ENCODE peak calls at places on chromosomes 16 and 17, in ten cellular contexts. B is upper lobe of right lung; U is HepG2; V is naive thymus-derived CD4-positive, alpha-beta T cell; S is effector memory CD4-positive, alpha-beta T cell; X is mesendoderm; A is GM23248; G is PC-9; Q is right lobe of liver; I is pancreas. Z is an unnamed sample.
A peak's percentile ranks its signal among the peaks of the same experiment; 100 is the strongest.

GRCh38 chr16:85952197-85952596 is 53.2 kb downstream of the IRF8 start:
- DNase-seq in B (no peak), X (no peak), S (no peak), U (no peak), V (no peak), A (no peak), I (no peak), G (no peak), Q (no peak), Z (no peak)

GRCh38 chr17:50062323-50063243 is 6.7 kb downstream of the ITGA3 start:
- DNase-seq in B (peak; percentile 93), X (no peak), V (no peak), S (no peak), G (peak; percentile 99), I (peak; percentile 46), Q (no peak), A (peak; percentile 92), U (no peak), Z (peak; percentile 24)

GRCh38 chr17:35866356-35866950 is 2.2 kb downstream of the HEATR9 start:
- DNase-seq in Q (no peak), S (no peak), G (no peak), A (peak; percentile 14), X (no peak), I (no peak), B (no peak), V (no peak), U (peak; percentile 14), Z (no peak)

GRCh38 chr17:43645765-43646481 is 15.8 kb downstream of the MEOX1 start:
- DNase-seq in I (peak; percentile 23), S (no peak), U (no peak), X (no peak), Q (peak; percentile 65), A (peak; percentile 71), G (no peak), V (no peak), B (peak; percentile 84), Z (no peak)

GRCh38 chr16:14375132-14375491 is 254.9 kb downstream of the PARN start:
- DNase-seq in X (no peak), S (no peak), B (no peak), I (no peak), A (peak; percentile 28), U (no peak), Q (no peak), G (no peak), V (no peak), Z (no peak)

GRCh38 chr17:49898547-49899490 is 51.0 kb upstream of the TAC4 start:
- DNase-seq in A (peak; percentile 41), S (no peak), U (peak; percentile 66), V (no peak), G (no peak), B (no peak), Q (no peak), X (peak; percentile 88), I (no peak), Z (no peak)

GRCh38 chr17:33671493-33671892 is 378.4 kb upstream of the ASIC2 start:
- DNase-seq in V (no peak), S (no peak), G (no peak), B (no peak), I (no peak), X (no peak), U (no peak), A (no peak), Q (no peak), Z (no peak)

GRCh38 chr16:56013962-56014552 is 138.9 kb upstream of the CES5A start:
- DNase-seq in A (peak; percentile 41), B (peak; percentile 79), G (peak; percentile 52), U (peak; percentile 45), Q (peak; percentile 46), V (peak; percentile 2), S (no peak), I (peak; percentile 44), X (peak; percentile 83), Z (peak; percentile 83)

GRCh38 chr17:33435716-33436301 is 142.7 kb upstream of the ASIC2 start:
- DNase-seq in U (no peak), G (no peak), X (no peak), V (no peak), B (no peak), Q (no peak), S (no peak), I (no peak), A (peak; percentile 26), Z (peak; percentile 11)

GRCh38 chr16:89426736-89427525 is 63.4 kb downstream of the ANKRD11 start:
- DNase-seq in Q (no peak), B (no peak), V (no peak), X (no peak), S (no peak), A (peak; percentile 45), U (no peak), G (no peak), I (no peak), Z (no peak)

GRCh38 chr17:63530557-63531021 is 7.4 kb downstream of the KCNH6 start:
- DNase-seq in Q (no peak), I (no peak), X (no peak), S (no peak), A (no peak), V (no peak), U (no peak), B (no peak), G (no peak), Z (no peak)

GRCh38 chr17:14296511-14296910 is 4.4 kb upstream of the HS3ST3B1 start:
- DNase-seq in X (no peak), I (no peak), Q (no peak), A (peak; percentile 36), V (no peak), U (no peak), B (no peak), G (no peak), S (no peak), Z (no peak)

GRCh38 chr16:8858994-8859912 is 9.6 kb downstream of the CARHSP1 start:
- DNase-seq in S (no peak), A (no peak), U (no peak), X (no peak), Q (no peak), G (no peak), I (no peak), V (no peak), B (peak; percentile 40), Z (no peak)

GRCh38 chr16:2228161-2228824 is 4.9 kb downstream of the E4F1 start:
- DNase-seq in V (no peak), I (no peak), S (no peak), G (no peak), Q (peak; percentile 18), B (no peak), X (no peak), A (no peak), U (no peak), Z (no peak)

GRCh38 chr17:75689441-75689873 is 22.3 kb downstream of the SAP30BP start:
- DNase-seq in A (peak; percentile 30), S (no peak), B (no peak), G (peak; percentile 57), I (no peak), Q (no peak), X (peak; percentile 14), V (peak; percentile 85), U (no peak), Z (no peak)

GRCh38 chr17:67161573-67161972 is 83.4 kb downstream of the HELZ start:
- DNase-seq in A (no peak), V (no peak), G (no peak), Q (no peak), U (no peak), I (no peak), S (no peak), B (no peak), X (no peak), Z (no peak)
- H3K36me3 ChIP-seq in A (peaks cover 38% of the 10 kb centered on the region), V (peaks cover 15% of the 10 kb centered on the region), G (peaks cover 7% of the 10 kb centered on the region), Q (peaks cover 2% of the 10 kb centered on the region), U (peaks cover 22% of the 10 kb centered on the region), I (no peaks in the 10 kb centered on the region), S (peaks cover 47% of the 10 kb centered on the region), B (peaks cover 61% of the 10 kb centered on the region), X (peaks cover 1% of the 10 kb centered on the region), Z (peaks cover 25% of the 10 kb centered on the region)

GRCh38 chr17:7912927-7913524 is 3.1 kb downstream of the RNF227 start:
- DNase-seq in G (peak; percentile 44), U (peak; percentile 77), I (no peak), Q (no peak), S (no peak), V (peak; percentile 77), X (peak; percentile 87), B (no peak), A (peak; percentile 80), Z (peak; percentile 55)
- H3K4me1 ChIP-seq in G (no peaks in the 10 kb centered on the region), U (peaks cover 22% of the 10 kb centered on the region), I (peaks cover 6% of the 10 kb centered on the region), Q (no peaks in the 10 kb centered on the region), S (peaks cover 20% of the 10 kb centered on the region), V (peaks cover 22% of the 10 kb centered on the region), X (no peaks in the 10 kb centered on the region), B (peaks cover 22% of the 10 kb centered on the region), A (peaks cover 16% of the 10 kb centered on the region), Z (no peaks in the 10 kb centered on the region)

GRCh38 chr16:5044011-5044540 is 10.3 kb upstream of the NAGPA start:
- DNase-seq in I (no peak), B (peak; percentile 42), A (no peak), U (no peak), G (no peak), S (no peak), Q (no peak), V (no peak), X (no peak), Z (no peak)

GRCh38 chr16:5042574-5043171 is 8.9 kb upstream of the NAGPA start:
- DNase-seq in V (no peak), Q (no peak), A (peak; percentile 47), U (peak; percentile 73), B (peak; percentile 22), I (no peak), G (no peak), S (no peak), X (peak; percentile 57), Z (no peak)

GRCh38 chr16:5045499-5046115 is 11.9 kb upstream of the NAGPA start:
- DNase-seq in I (no peak), S (no peak), G (no peak), B (peak; percentile 49), V (no peak), U (no peak), X (no peak), Q (no peak), A (no peak), Z (no peak)

GRCh38 chr16:5041604-5042133 is 7.9 kb upstream of the NAGPA start:
- DNase-seq in A (peak; percentile 52), Q (no peak), X (no peak), B (no peak), S (no peak), G (peak; percentile 60), U (no peak), V (no peak), I (no peak), Z (peak; percentile 11)

DNA sequence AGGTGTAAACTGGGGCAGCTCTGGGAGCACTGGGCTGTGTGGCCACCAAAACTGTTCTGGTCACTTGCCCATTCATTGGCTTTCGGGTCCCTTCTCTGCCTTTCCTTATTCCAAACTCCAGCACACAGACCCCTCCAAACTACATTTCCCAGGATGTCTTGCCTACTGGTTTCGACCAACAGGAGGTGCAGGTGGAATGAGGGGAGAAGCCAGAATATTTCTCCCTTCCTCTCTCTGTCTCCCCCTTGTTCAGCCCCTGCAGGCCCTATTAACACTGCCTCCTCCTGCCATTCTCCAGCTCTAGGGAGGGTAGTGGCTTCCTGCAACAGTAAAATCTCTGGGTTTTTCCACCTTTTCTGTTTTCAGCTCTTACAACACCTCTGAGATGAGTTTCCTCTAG is 13.2 kb upstream of the NAGPA start:
- DNase-seq in Q (no peak), U (no peak), G (no peak), A (no peak), B (peak; percentile 8), S (no peak), I (no peak), V (no peak), X (no peak), Z (no peak)
- H3K4me3 ChIP-seq in Q (no peak overlapping the region), U (no peak overlapping the region), G (no peak overlapping the region), A (no peak overlapping the region), B (no peak overlapping the region), S (no peak overlapping the region), I (no peak overlapping the region), V (no peak overlapping the region), X (no peak overlapping the region), Z (no peak overlapping the region)

GRCh38 chr16:87958632-87959031 is 7.4 kb downstream of the BANP start:
- DNase-seq in S (no peak), Q (no peak), B (peak; percentile 45), I (no peak), G (no peak), A (no peak), U (no peak), X (no peak), V (no peak), Z (no peak)
- H3K36me3 ChIP-seq in S (no peaks in the 10 kb centered on the region), Q (no peaks in the 10 kb centered on the region), B (peaks cover 6% of the 10 kb centered on the region), I (no peaks in the 10 kb centered on the region), G (no peaks in the 10 kb centered on the region), A (no peaks in the 10 kb centered on the region), U (peaks cover 6% of the 10 kb centered on the region), X (peaks cover 2% of the 10 kb centered on the region), V (no peaks in the 10 kb centered on the region), Z (peaks cover 3% of the 10 kb centered on the region)

Z was measured in SJCRH30.